ENCODE peak calls at places on chromosomes 13 and 19, in four cellular contexts. E is PC-3, V is endothelial cell of umbilical vein, B is GM06990. W is an unnamed sample. For H3K27me3, the result is how much of the 10 kb centered on the place peaks cover.

GRCh38 chr13:112959206-112959605 is 9.8 kb upstream of the MCF2L start:
- DNase-seq in E (no peak), V (no peak), B (no peak), W (no peak)

GRCh38 chr19:50198431-50199253 is 4.8 kb upstream of the MYH14 start:
- DNase-seq in E (no peak), V (no peak), B (no peak), W (no peak)

GRCh38 chr13:76845865-76846264 is 40.3 kb downstream of the KCTD12 start:
- DNase-seq in E (no peak), V (no peak), B (no peak), W (no peak)

GRCh38 chr13:49495783-49496762 is at the start of gene PHF11:
- DNase-seq in E (peak), V (peak), B (peak), W (peak)

GRCh38 chr13:32781906-32782305 is 195.7 kb downstream of the PDS5B start:
- DNase-seq in E (no peak), V (no peak), B (no peak), W (no peak)

GRCh38 chr13:63938851-63939250 is 2523.2 kb upstream of the PCDH20 start:
- DNase-seq in E (peak), V (no peak), B (no peak), W (no peak)

GRCh38 chr13:51832471-51833152 is 12.4 kb downstream of the TMEM272 start:
- DNase-seq in E (peak), V (peak), B (no peak), W (peak)

GRCh38 chr19:33325920-33326319 is 23.6 kb upstream of the CEBPA start:
- DNase-seq in E (no peak), V (no peak), B (no peak), W (no peak)

GRCh38 chr13:58933475-58933874 is 1230.3 kb downstream of the DIAPH3 start:
- DNase-seq in E (no peak), V (no peak), B (no peak), W (peak)

GRCh38 chr13:50438351-50438750 is 405.1 kb downstream of the DLEU7 start:
- DNase-seq in E (no peak), V (no peak), B (no peak), W (no peak)

GRCh38 chr13:109785141-109785891 is 1.1 kb downstream of the IRS2 start:
- DNase-seq in E (peak), V (peak), B (no peak), W (peak)

GRCh38 chr13:64332048-64332447 is 2898.1 kb downstream of the PCDH9 start:
- DNase-seq in E (peak), V (no peak), B (no peak), W (no peak)

GRCh38 chr13:107518292-107518691 is 697.0 kb downstream of the LIG4 start:
- DNase-seq in E (peak), V (peak), B (no peak), W (no peak)
- H3K4me3 ChIP-seq in E (no peak), V (no peak), B (no peak), W (no peak)

DNA sequence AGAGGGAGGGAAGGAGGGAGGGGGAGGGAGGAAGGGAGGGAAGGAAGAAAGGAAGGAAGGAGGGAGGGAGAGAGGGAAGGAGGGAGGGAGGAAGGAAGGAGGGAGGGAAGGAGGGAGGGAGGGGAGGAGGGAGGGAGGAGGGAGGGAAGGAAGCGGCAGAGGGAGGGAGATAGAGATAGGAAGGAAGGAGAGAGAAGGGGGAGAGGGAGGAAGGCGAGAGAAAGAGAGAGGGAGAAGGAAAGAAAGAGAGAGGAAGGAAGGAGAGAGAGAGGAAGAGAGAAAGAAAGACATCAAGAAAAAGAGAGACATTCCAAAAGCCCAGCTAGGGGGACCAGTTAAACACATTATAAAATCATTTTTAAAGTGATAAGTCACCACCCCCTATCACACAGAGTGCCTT is 62.5 kb downstream of the GNG7 start:
- DNase-seq in E (no peak), V (no peak), B (no peak), W (no peak)
- H3K27me3 ChIP-seq in E (under half), V (under half), B (under half), W (under half)

DNA sequence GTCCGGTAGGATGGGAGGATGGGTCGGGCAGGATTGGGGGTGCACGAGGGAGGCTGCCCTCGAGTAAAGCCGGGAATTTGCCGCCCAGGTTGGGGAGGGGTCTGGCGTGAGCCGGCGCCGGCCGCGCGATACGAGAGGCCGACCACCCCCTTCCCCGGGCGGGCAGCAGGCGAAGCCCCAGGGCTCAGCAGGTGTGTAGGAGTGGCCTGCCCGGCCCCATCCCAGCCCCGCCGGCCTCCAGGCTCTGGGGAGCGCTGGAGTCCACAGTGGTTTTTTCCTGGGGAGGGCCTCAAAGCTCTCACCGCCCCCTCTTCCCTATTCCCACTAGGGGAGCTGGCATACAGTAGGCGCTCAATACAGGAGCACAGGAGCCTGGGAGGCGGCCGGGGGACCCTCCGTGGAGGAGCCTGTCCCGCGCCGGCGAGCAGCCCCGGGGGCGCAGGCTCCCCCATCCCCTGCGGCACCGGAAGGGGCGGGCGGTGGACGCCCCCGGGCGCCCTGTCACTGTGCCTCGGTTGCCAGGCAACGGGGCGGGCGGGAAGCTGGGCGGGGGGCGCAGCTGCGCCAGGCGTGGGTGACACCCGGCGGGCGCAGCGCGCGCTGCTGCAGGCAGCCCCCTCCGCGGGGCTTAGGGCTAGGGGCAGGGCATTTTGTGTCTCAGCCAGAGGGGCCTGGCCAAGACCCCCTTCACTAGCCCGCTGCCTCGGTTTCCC is 3.5 kb upstream of the REXO1 start:
- DNase-seq in E (no peak), V (no peak), B (no peak), W (peak)
- H3K4me3 ChIP-seq in E (no peak), V (no peak), B (no peak), W (peak)

DNA sequence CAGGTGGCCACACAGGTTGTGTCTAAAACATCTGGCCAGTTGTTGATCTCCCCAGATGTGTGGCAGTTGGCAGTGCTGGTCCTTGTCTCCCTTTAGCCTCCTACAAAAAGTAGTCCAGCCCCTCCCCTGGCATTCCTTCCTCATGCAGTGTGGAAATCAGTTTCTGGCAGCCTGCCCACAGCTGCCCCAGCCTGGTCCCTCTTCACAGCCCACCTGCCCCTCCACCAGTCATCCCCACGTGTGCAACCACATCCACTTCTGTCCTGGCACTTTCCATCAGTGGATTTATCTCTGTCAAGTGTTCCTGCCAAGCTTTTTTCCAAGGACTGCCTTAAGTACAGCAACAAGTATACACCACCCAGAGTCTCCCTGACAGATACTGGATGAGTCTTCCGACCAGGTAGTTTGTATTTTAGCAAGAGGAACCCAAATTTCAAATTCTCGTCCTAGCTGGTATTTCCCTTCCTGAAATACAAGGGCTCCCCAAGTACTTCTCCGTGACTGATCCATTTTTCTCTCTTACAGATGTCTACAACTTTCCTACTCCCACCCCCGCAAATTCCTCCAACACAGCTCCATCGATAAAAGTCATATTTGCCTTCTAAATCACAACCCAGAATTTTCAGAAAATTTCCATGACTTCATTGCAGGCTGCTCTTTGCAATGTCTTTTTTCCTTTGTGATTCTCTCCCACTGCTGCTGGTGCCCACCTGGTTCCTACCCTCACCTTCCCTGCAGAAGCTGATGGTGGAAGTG is 313.5 kb downstream of the FOXO1 start:
- DNase-seq in E (no peak), V (no peak), B (no peak), W (no peak)
- H3K27me3 ChIP-seq in E (under half), V (under half), B (under half), W (under half)